ENCODE peak calls at places on chromosomes 6 and 20, in five cellular contexts. N, Y, O, L and M are unnamed samples.

GRCh38 chr6:88143768-88144167 is 22.4 kb downstream of the CNR1 start:
- DNase-seq in N (no peak), Y (no peak), O (no peak), L (no peak), M (no peak)

GRCh38 chr6:99241905-99242534 is 107.5 kb downstream of the FAXC start:
- DNase-seq in N (peak; percentile 10), Y (no peak), O (no peak), L (no peak), M (peak; percentile 18)

GRCh38 chr6:152313542-152314482 is 323.4 kb downstream of the SYNE1 start:
- DNase-seq in N (no peak), Y (no peak), O (no peak), L (no peak), M (peak; percentile 80)

GRCh38 chr20:53883098-53883762 is 187.2 kb downstream of the BCAS1 start:
- DNase-seq in N (no peak), Y (no peak), O (no peak), L (no peak), M (no peak)

GRCh38 chr6:166612471-166612881 is 14.6 kb downstream of the RPS6KA2 start:
- DNase-seq in N (no peak), Y (no peak), O (no peak), L (no peak), M (no peak)

GRCh38 chr6:13924146-13924948 is 405 bp upstream of the RNF182 start:
- DNase-seq in N (no peak), Y (no peak), O (no peak), L (peak; percentile 55), M (peak; percentile 38)

GRCh38 chr6:35034411-35035171 is 106.5 kb downstream of the TCP11 start:
- DNase-seq in N (no peak), Y (no peak), O (no peak), L (no peak), M (no peak)

GRCh38 chr6:122887941-122888340 is 98.9 kb downstream of the SMPDL3A start:
- DNase-seq in N (no peak), Y (no peak), O (no peak), L (no peak), M (no peak)

GRCh38 chr6:169452117-169452868 is 198.6 kb upstream of the THBS2 start:
- DNase-seq in N (peak; percentile 65), Y (peak; percentile 87), O (no peak), L (no peak), M (peak; percentile 94)

GRCh38 chr6:55668625-55669024 is 89.6 kb upstream of the HMGCLL1 start:
- DNase-seq in N (no peak), Y (no peak), O (no peak), L (no peak), M (peak; percentile 69)

GRCh38 chr6:158086054-158086705 is 81.9 kb downstream of the SERAC1 start:
- DNase-seq in N (peak; percentile 44), Y (no peak), O (no peak), L (no peak), M (peak; percentile 40)

GRCh38 chr6:71967436-71967835 is 81.1 kb downstream of the RIMS1 start:
- DNase-seq in N (no peak), Y (no peak), O (no peak), L (no peak), M (no peak)

GRCh38 chr6:102619585-102619984 is 1226.1 kb downstream of the GRIK2 start:
- DNase-seq in N (no peak), Y (no peak), O (no peak), L (no peak), M (peak; percentile 2)

GRCh38 chr6:43847741-43848630 is 78.0 kb downstream of the VEGFA start:
- DNase-seq in N (no peak), Y (no peak), O (no peak), L (no peak), M (no peak)

GRCh38 chr6:24273471-24273870 is 84.4 kb downstream of the DCDC2 start:
- DNase-seq in N (peak; percentile 21), Y (no peak), O (no peak), L (no peak), M (no peak)

GRCh38 chr20:17499041-17499440 is 32.1 kb downstream of the BFSP1 start:
- DNase-seq in N (no peak), Y (no peak), O (no peak), L (no peak), M (no peak)

GRCh38 chr20:57469418-57470211 is 55.3 kb downstream of the CTCFL start:
- DNase-seq in N (no peak), Y (no peak), O (no peak), L (no peak), M (no peak)

GRCh38 chr6:44037847-44038542 is 89.3 kb downstream of the MRPL14 start:
- DNase-seq in N (no peak), Y (no peak), O (no peak), L (no peak), M (no peak)

GRCh38 chr6:107290491-107290890 is 168.9 kb downstream of the PDSS2 start:
- DNase-seq in N (no peak), Y (no peak), O (no peak), L (no peak), M (no peak)

GRCh38 chr6:75098709-75099108 is 107.1 kb downstream of the COL12A1 start:
- DNase-seq in N (peak; percentile 90), Y (peak; percentile 66), O (no peak), L (no peak), M (peak; percentile 98)

GRCh38 chr20:5570031-5570430 is 180.2 kb upstream of the SHLD1 start:
- DNase-seq in N (no peak), Y (no peak), O (no peak), L (no peak), M (no peak)

GRCh38 chr20:2871555-2872303 is 1.6 kb upstream of the PTPRA start:
- DNase-seq in N (no peak), Y (no peak), O (no peak), L (no peak), M (peak; percentile 7)

GRCh38 chr6:36545767-36546663 is 1.3 kb downstream of the STK38 start:
- DNase-seq in N (no peak), Y (no peak), O (no peak), L (no peak), M (peak; percentile 44)

GRCh38 chr6:68640506-68640875 is 5.4 kb downstream of the ADGRB3 start:
- DNase-seq in N (no peak), Y (no peak), O (no peak), L (no peak), M (no peak)

GRCh38 chr6:52497652-52498408 is 77.7 kb downstream of the EFHC1 start:
- DNase-seq in N (no peak), Y (no peak), O (no peak), L (no peak), M (peak; percentile 63)

GRCh38 chr6:107330190-107330589 is 129.2 kb downstream of the PDSS2 start:
- DNase-seq in N (no peak), Y (no peak), O (no peak), L (no peak), M (no peak)

GRCh38 chr20:8994045-8994444 is 74.8 kb upstream of the PLCB4 start:
- DNase-seq in N (no peak), Y (no peak), O (no peak), L (no peak), M (no peak)

GRCh38 chr6:170031096-170031471 is 259.8 kb downstream of the DLL1 start:
- DNase-seq in N (no peak), Y (no peak), O (no peak), L (no peak), M (no peak)

GRCh38 chr20:23924751-23925150 is 45.2 kb upstream of the CST5 start:
- DNase-seq in N (no peak), Y (no peak), O (no peak), L (no peak), M (no peak)

GRCh38 chr6:163329991-163330390 is 84.5 kb upstream of the QKI start:
- DNase-seq in N (no peak), Y (no peak), O (no peak), L (no peak), M (no peak)

GRCh38 chr6:25217275-25217674 is 61.9 kb upstream of the CARMIL1 start:
- DNase-seq in N (no peak), Y (no peak), O (no peak), L (no peak), M (no peak)

GRCh38 chr6:73353636-73354388 is at the start of gene DPPA5:
- DNase-seq in N (no peak), Y (no peak), O (no peak), L (no peak), M (no peak)

GRCh38 chr6:37882724-37883413 is 63.3 kb downstream of the ZFAND3 start:
- DNase-seq in N (no peak), Y (no peak), O (no peak), L (no peak), M (peak; percentile 60)

GRCh38 chr20:41428285-41428684 is 61.7 kb upstream of the EMILIN3 start:
- DNase-seq in N (peak; percentile 43), Y (no peak), O (peak; percentile 53), L (no peak), M (peak; percentile 11)

GRCh38 chr6:3162067-3162497 is 4.7 kb upstream of the TUBB2A start:
- DNase-seq in N (no peak), Y (no peak), O (no peak), L (no peak), M (no peak)

GRCh38 chr6:151148111-151148510 is 91.7 kb upstream of the AKAP12 start:
- DNase-seq in N (no peak), Y (no peak), O (no peak), L (no peak), M (no peak)